ENCODE peak calls at places on chromosomes 5 and 9, in seven cellular contexts. K is IMR-90, J is neural crest cell, D is ELR, W is G401, S is hippocampal formation, I is brain microvascular endothelial cell. E is an unnamed sample.

GRCh38 chr9:124260769-124261603 is 3.2 kb downstream of the NEK6 start:
- DNase-seq in K (peak; percentile 69), S (no peak), W (no peak), D (peak; percentile 76), J (no peak), I (no peak), E (no peak)

GRCh38 chr5:135192351-135192750 is 158.3 kb upstream of the PITX1 start:
- DNase-seq in J (no peak), S (no peak), K (no peak), D (no peak), I (no peak), W (no peak), E (no peak)

GRCh38 chr5:73974871-73975351 is 348.9 kb downstream of the ARHGEF28 start:
- DNase-seq in S (no peak), J (no peak), K (no peak), W (no peak), I (no peak), D (no peak), E (no peak)

GRCh38 chr5:159819671-159820411 is 96.4 kb upstream of the ADRA1B start:
- DNase-seq in D (peak; percentile 36), S (no peak), W (no peak), J (no peak), I (no peak), K (no peak), E (no peak)

GRCh38 chr9:4821994-4822544 is 29.3 kb downstream of the RCL1 start:
- DNase-seq in S (no peak), D (no peak), W (no peak), J (no peak), I (no peak), K (no peak), E (peak; percentile 25)

GRCh38 chr5:112917453-112918005 is 4.5 kb downstream of the REEP5 start:
- DNase-seq in K (peak; percentile 49), S (no peak), J (no peak), D (peak; percentile 45), W (no peak), I (no peak), E (no peak)

GRCh38 chr9:98867434-98868168 is 60.1 kb downstream of the GALNT12 start:
- DNase-seq in I (peak; percentile 66), S (peak; percentile 33), D (peak; percentile 59), W (no peak), K (peak; percentile 92), J (no peak), E (no peak)

GRCh38 chr5:138948391-138949222 is 73.5 kb upstream of the LRRTM2 start:
- DNase-seq in W (no peak), J (no peak), S (no peak), D (no peak), K (no peak), I (no peak), E (no peak)

GRCh38 chr9:5838884-5839571 is 6.1 kb upstream of the ERMP1 start:
- DNase-seq in D (peak; percentile 79), S (no peak), W (no peak), K (peak; percentile 64), I (peak; percentile 32), J (no peak), E (no peak)

GRCh38 chr9:71835596-71835995 is 67.3 kb upstream of the CEMIP2 start:
- DNase-seq in D (no peak), I (no peak), J (no peak), K (no peak), W (no peak), S (no peak), E (no peak)

GRCh38 chr9:84694248-84694647 is 24.7 kb downstream of the NTRK2 start:
- DNase-seq in J (no peak), D (no peak), S (no peak), I (no peak), W (no peak), K (no peak), E (no peak)

GRCh38 chr9:97983524-97984187 is 515 bp downstream of the ANP32B start:
- DNase-seq in I (no peak), K (peak; percentile 9), W (peak; percentile 48), J (no peak), S (no peak), D (peak; percentile 49), E (peak; percentile 76)

GRCh38 chr9:104177003-104177611 is 83.0 kb downstream of the SMC2 start:
- DNase-seq in S (no peak), K (no peak), W (peak; percentile 8), J (no peak), I (no peak), D (peak; percentile 58), E (peak; percentile 1)

GRCh38 chr5:90093931-90094485 is 315.5 kb downstream of the CETN3 start:
- DNase-seq in D (no peak), I (no peak), J (no peak), S (no peak), W (no peak), K (no peak), E (no peak)

GRCh38 chr5:180350711-180351110 is 2.4 kb downstream of the GFPT2 start:
- DNase-seq in I (no peak), K (no peak), W (no peak), J (no peak), S (no peak), D (no peak), E (no peak)

GRCh38 chr9:109161471-109161870 is 5.6 kb downstream of the FRRS1L start:
- DNase-seq in D (no peak), S (no peak), K (no peak), J (no peak), I (no peak), W (no peak), E (no peak)

GRCh38 chr9:93291536-93292287 is 107.8 kb downstream of the WNK2 start:
- DNase-seq in D (no peak), W (no peak), K (no peak), I (no peak), J (no peak), S (no peak), E (no peak)

GRCh38 chr9:128282500-128282899 is 6.4 kb downstream of the SWI5 start:
- DNase-seq in S (no peak), W (no peak), K (peak; percentile 76), I (peak; percentile 73), J (no peak), D (peak; percentile 98), E (no peak)

GRCh38 chr5:16856531-16856930 is 79.6 kb downstream of the MYO10 start:
- DNase-seq in S (no peak), J (no peak), D (peak; percentile 92), K (peak; percentile 78), I (no peak), W (no peak), E (no peak)

GRCh38 chr5:10985711-10986110 is 224.7 kb upstream of the DAP start:
- DNase-seq in D (no peak), S (no peak), I (no peak), J (no peak), W (no peak), K (no peak), E (no peak)

GRCh38 chr5:102666164-102666951 is 88.7 kb upstream of the PAM start:
- DNase-seq in W (peak; percentile 81), D (no peak), I (no peak), K (no peak), J (peak; percentile 31), S (no peak), E (no peak)

GRCh38 chr5:174319551-174319950 is 274.0 kb downstream of the NSG2 start:
- DNase-seq in K (no peak), I (no peak), W (no peak), D (no peak), S (no peak), J (no peak), E (no peak)

GRCh38 chr5:91556-92263 is at the start of gene PLEKHG4B:
- DNase-seq in I (no peak), S (no peak), K (no peak), J (peak; percentile 65), W (no peak), D (no peak), E (no peak)

GRCh38 chr5:10157085-10157669 is 92.5 kb downstream of the ATPSCKMT start:
- DNase-seq in W (no peak), J (no peak), I (no peak), S (no peak), K (no peak), D (no peak), E (no peak)

GRCh38 chr5:931570-932145 is 39.0 kb downstream of the TRIP13 start:
- DNase-seq in K (no peak), J (no peak), I (no peak), W (no peak), S (no peak), D (no peak), E (no peak)

GRCh38 chr5:74765929-74766328 is 988 bp downstream of the GFM2 start:
- DNase-seq in S (no peak), K (no peak), J (no peak), D (no peak), W (no peak), I (no peak), E (no peak)

GRCh38 chr9:114413909-114414308 is 26.1 kb upstream of the AKNA start:
- DNase-seq in D (no peak), S (no peak), K (peak; percentile 88), W (no peak), J (no peak), I (peak; percentile 76), E (no peak)

GRCh38 chr9:124355941-124356744 is 59.1 kb downstream of the PSMB7 start:
- DNase-seq in D (no peak), J (no peak), I (no peak), S (no peak), W (no peak), K (no peak), E (no peak)

GRCh38 chr9:7212101-7212500 is 454.3 kb downstream of the KDM4C start:
- DNase-seq in J (peak; percentile 2), I (no peak), W (no peak), S (peak; percentile 26), K (no peak), D (peak; percentile 2), E (no peak)

GRCh38 chr9:89497978-89498844 is at the start of gene SEMA4D:
- DNase-seq in K (peak; percentile 51), D (peak; percentile 28), I (peak; percentile 11), J (peak; percentile 59), W (peak; percentile 83), S (peak; percentile 68), E (peak; percentile 73)

GRCh38 chr5:134647750-134648424 is 698 bp upstream of the SEC24A start:
- DNase-seq in D (peak; percentile 64), I (no peak), J (no peak), S (no peak), K (peak; percentile 35), W (no peak), E (peak; percentile 65)